ENCODE peak calls at places on chromosomes 1 and 21, in five cellular contexts. H is HL-60, W is HFF-Myc, P is AG04450, Q is kidney epithelial cell. A is an unnamed sample.

GRCh38 chr1:29933110-29933509 is 696.8 kb downstream of the PTPRU start:
- DNase-seq in H (no peak), W (no peak), P (no peak), Q (no peak), A (no peak)

GRCh38 chr1:216224233-216224632 is 199.0 kb downstream of the USH2A start:
- DNase-seq in H (no peak), W (no peak), P (no peak), Q (no peak), A (no peak)

GRCh38 chr1:39189592-39190041 is 14.9 kb upstream of the MACF1 start:
- DNase-seq in H (no peak), W (no peak), P (no peak), Q (no peak), A (peak)

GRCh38 chr1:21814981-21815583 is 3.0 kb downstream of the LDLRAD2 start:
- DNase-seq in H (no peak), W (no peak), P (no peak), Q (no peak), A (no peak)

GRCh38 chr1:41383094-41383852 is 22.0 kb downstream of the FOXO6 start:
- DNase-seq in H (no peak), W (no peak), P (no peak), Q (no peak), A (no peak)

GRCh38 chr1:156165083-156165482 is 11.7 kb downstream of the SEMA4A start:
- DNase-seq in H (no peak), W (no peak), P (no peak), Q (no peak), A (no peak)

GRCh38 chr21:45607021-45607921 is 36.3 kb upstream of the PCBP3 start:
- DNase-seq in H (no peak), W (no peak), P (no peak), Q (peak), A (no peak)

GRCh38 chr1:22780696-22781095 is 70.1 kb downstream of the EPHB2 start:
- DNase-seq in H (no peak), W (no peak), P (no peak), Q (no peak), A (no peak)

GRCh38 chr1:225962440-225962975 is 21.5 kb upstream of the LEFTY2 start:
- DNase-seq in H (no peak), W (no peak), P (no peak), Q (no peak), A (no peak)

GRCh38 chr1:213573648-213574009 is 414.1 kb upstream of the PROX1 start:
- DNase-seq in H (no peak), W (no peak), P (no peak), Q (no peak), A (no peak)
- TF ChIP-seq CTCF in H (no peak), W (no peak), P (no peak), Q (no peak), A (no peak)

DNA sequence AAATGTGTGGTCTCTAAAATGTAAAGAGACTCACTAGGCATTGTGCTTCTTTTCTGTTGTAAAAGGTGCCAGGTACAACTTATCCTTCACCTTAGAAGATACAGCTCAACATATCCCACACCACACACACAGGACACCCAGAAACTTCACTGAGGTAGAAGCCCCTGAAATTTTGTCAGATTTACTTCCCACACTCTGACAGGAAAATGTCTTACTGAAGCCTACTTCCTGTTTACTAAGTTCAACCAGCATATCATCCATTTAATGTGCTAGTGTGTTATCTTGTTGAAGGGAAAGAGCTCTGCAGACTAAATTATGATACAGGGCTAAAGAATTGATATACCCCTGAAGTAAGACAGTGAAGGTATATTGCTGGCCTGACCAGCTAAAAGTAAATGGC is 39.9 kb upstream of the INSL5 start:
- DNase-seq in H (no peak), W (no peak), P (no peak), Q (no peak), A (no peak)
- H3K4me3 ChIP-seq in H (no peak), W (no peak), P (no peak), Q (no peak), A (no peak)

GRCh38 chr21:39381009-39381408 is 32.1 kb upstream of the HMGN1 start:
- DNase-seq in H (no peak), W (no peak), P (no peak), Q (no peak), A (no peak)

GRCh38 chr21:39384674-39385298 is 35.9 kb upstream of the HMGN1 start:
- DNase-seq in H (no peak), W (no peak), P (no peak), Q (no peak), A (no peak)

GRCh38 chr21:39375446-39375845 is 26.6 kb upstream of the HMGN1 start:
- DNase-seq in H (no peak), W (no peak), P (no peak), Q (no peak), A (no peak)

GRCh38 chr21:39377444-39378050 is 28.7 kb upstream of the HMGN1 start:
- DNase-seq in H (no peak), W (no peak), P (no peak), Q (no peak), A (no peak)

DNA sequence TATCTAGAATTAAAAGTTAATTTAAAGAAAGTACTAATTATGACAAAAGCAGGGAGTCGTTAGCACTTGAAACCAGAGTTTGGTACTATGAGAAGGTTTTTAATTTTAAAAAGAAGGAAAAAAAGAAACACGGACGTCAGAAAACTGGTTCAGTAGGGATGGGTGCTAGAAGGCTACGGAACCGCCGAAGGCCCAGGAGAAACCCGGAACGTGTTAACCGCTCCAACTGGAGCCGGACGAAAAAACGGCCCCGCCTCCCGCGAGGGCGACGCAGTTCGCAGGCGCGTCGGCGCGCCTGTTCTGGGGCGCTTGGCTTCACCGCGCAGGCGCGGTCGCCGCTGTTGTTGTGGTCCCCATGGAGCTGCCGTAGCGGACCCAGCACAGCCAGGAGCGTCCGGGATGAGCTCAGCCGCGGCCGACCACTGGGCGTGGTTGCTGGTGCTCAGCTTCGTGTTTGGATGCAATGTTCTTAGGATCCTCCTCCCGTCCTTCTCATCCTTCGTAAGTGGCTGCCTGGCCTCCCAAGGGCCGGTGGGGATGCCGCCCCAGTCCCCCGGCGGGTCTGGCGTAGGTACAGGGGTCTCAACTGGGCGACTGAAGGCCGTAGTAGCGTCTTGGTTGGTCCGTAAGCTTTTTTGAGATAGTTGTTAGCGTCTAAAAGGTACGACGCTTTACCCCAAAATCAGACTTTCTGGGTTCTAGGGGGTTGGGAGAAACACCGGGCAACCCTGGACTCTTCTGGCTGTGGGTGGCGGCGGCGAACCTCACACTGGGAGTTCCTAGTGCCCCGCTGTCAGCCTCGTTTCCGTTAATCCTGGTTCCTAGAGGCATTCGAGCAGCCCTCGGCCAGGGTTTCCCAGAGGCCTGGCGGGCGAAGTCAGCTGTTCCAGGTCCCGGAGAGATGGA is 31.4 kb upstream of the HMGN1 start:
- DNase-seq in H (peak), W (peak), P (peak), Q (peak), A (peak)
- TF ChIP-seq CTCF in H (no peak), W (no peak), P (no peak), Q (no peak), A (no peak)

GRCh38 chr1:209409786-209410185 is 173.7 kb upstream of the CAMK1G start:
- DNase-seq in H (no peak), W (no peak), P (peak), Q (peak), A (peak)
- H3K4me3 ChIP-seq in H (no peak), W (no peak), P (no peak), Q (no peak), A (no peak)